ENCODE peak calls at places on chromosomes 11 and 22, in nine cellular contexts. O, S, Q, F, C, A, X, H and Z are unnamed samples.

GRCh38 chr22:37905534-37906363 is at the start of gene MICALL1:
- DNase-seq in S (peak; percentile 65), X (peak; percentile 64), F (peak; percentile 81), H (peak; percentile 87), C (peak; percentile 27), O (no peak), Q (peak; percentile 56), A (peak; percentile 21), Z (peak; percentile 79)

GRCh38 chr22:46738961-46739870 is 1.2 kb upstream of the CERK start:
- DNase-seq in H (peak; percentile 89), A (peak; percentile 19), C (no peak), Q (peak; percentile 63), F (no peak), O (no peak), S (peak; percentile 71), X (peak; percentile 71), Z (peak; percentile 71)

GRCh38 chr11:117160826-117161225 is 16.7 kb downstream of the PAFAH1B2 start:
- DNase-seq in X (no peak), F (no peak), O (no peak), A (no peak), H (no peak), S (no peak), Q (no peak), C (no peak), Z (no peak)

GRCh38 chr11:133835258-133836075 is 9.8 kb downstream of the SPATA19 start:
- DNase-seq in X (peak; percentile 27), F (no peak), C (peak; percentile 80), H (peak; percentile 47), Q (peak; percentile 41), S (peak; percentile 42), O (no peak), A (peak; percentile 66), Z (no peak)

GRCh38 chr11:61682093-61682732 is 2.0 kb downstream of the DAGLA start:
- DNase-seq in O (no peak), A (no peak), Q (no peak), S (no peak), C (no peak), H (no peak), X (no peak), F (no peak), Z (peak; percentile 76)

GRCh38 chr11:86182976-86183584 is 61.5 kb upstream of the EED start:
- DNase-seq in C (no peak), Q (peak; percentile 76), F (no peak), A (no peak), H (peak; percentile 87), X (peak; percentile 54), S (no peak), O (no peak), Z (no peak)

GRCh38 chr11:120337133-120337895 is 1.1 kb downstream of the ARHGEF12 start:
- DNase-seq in X (no peak), S (no peak), C (peak; percentile 57), F (no peak), A (no peak), O (no peak), H (no peak), Q (no peak), Z (peak; percentile 63)

GRCh38 chr22:20249797-20250354 is 18.2 kb downstream of the RTN4R start:
- DNase-seq in S (no peak), O (no peak), X (no peak), C (peak; percentile 83), H (no peak), Q (no peak), F (no peak), A (peak; percentile 66), Z (no peak)

GRCh38 chr11:70485326-70486025 is 87.1 kb downstream of the CTTN start:
- DNase-seq in C (no peak), F (no peak), Q (no peak), H (no peak), A (no peak), X (no peak), O (no peak), S (no peak), Z (no peak)